ENCODE peak calls at places on chromosomes 5 and 9, in nine cellular contexts. Q is caudate nucleus, Z is hypothalamus, U is glutamatergic neuron, H is ACHN, R is amniotic epithelial cell, M is foreskin melanocyte, A is RPMI7951, F is NCI-H460. G is an unnamed sample.

GRCh38 chr5:39447968-39448367 is 23.2 kb upstream of the DAB2 start:
- DNase-seq in Q (no peak), Z (no peak), U (no peak), H (no peak), R (no peak), M (no peak), A (no peak), F (no peak), G (no peak)

GRCh38 chr5:132760043-132760420 is 12.8 kb downstream of the CCNI2 start:
- DNase-seq in Q (no peak), Z (no peak), U (no peak), H (no peak), R (no peak), M (no peak), A (no peak), F (no peak), G (no peak)

GRCh38 chr5:135140805-135141204 is 106.8 kb upstream of the PITX1 start:
- DNase-seq in Q (no peak), Z (no peak), U (no peak), H (peak), R (peak), M (no peak), A (peak), F (peak), G (peak)

GRCh38 chr9:6506571-6506970 is 93.6 kb downstream of the UHRF2 start:
- DNase-seq in Q (no peak), Z (no peak), U (no peak), H (no peak), R (peak), M (peak), A (peak), F (no peak), G (no peak)

GRCh38 chr5:120382813-120383212 is 81.3 kb upstream of the PRR16 start:
- DNase-seq in Q (no peak), Z (no peak), U (no peak), H (no peak), R (peak), M (no peak), A (no peak), F (no peak), G (no peak)

GRCh38 chr9:33187519-33188218 is 20.5 kb upstream of the B4GALT1 start:
- DNase-seq in Q (no peak), Z (no peak), U (no peak), H (no peak), R (peak), M (no peak), A (no peak), F (no peak), G (no peak)

GRCh38 chr9:95008151-95008771 is 281.8 kb downstream of the AOPEP start:
- DNase-seq in Q (no peak), Z (no peak), U (no peak), H (peak), R (peak), M (no peak), A (no peak), F (no peak), G (no peak)

GRCh38 chr9:86242012-86242411 is 17.4 kb downstream of the C9orf153 start:
- DNase-seq in Q (no peak), Z (no peak), U (no peak), H (no peak), R (peak), M (no peak), A (no peak), F (no peak), G (no peak)

G was measured in kidney epithelial cell.